ENCODE peak calls at places on chromosome 21, in four cellular contexts. One of them, this sample, is unnamed.
A peak's percentile ranks its signal among the peaks of the same experiment; 100 is the strongest.

GRCh38 chr21:31041295-31042079 is 3.2 kb upstream of the KRTAP19-8 start:
- DNase-seq in AG09309: no peak
- DNase-seq in left lung: no peak
- DNase-seq in neural progenitor cell: no peak
- DNase-seq in this sample: no peak

GRCh38 chr21:14554948-14555347 is 8.8 kb upstream of the SAMSN1 start:
- DNase-seq in AG09309: no peak
- DNase-seq in left lung: no peak
- DNase-seq in neural progenitor cell: no peak
- DNase-seq in this sample: peak; percentile 34

GRCh38 chr21:35145626-35146236 is 96.6 kb upstream of the RUNX1 start:
- DNase-seq in neural progenitor cell: no peak
- DNase-seq in AG09309: no peak
- DNase-seq in left lung: no peak
- DNase-seq in this sample: no peak

GRCh38 chr21:28439852-28440251 is 552.8 kb downstream of the LTN1 start:
- DNase-seq in AG09309: no peak
- DNase-seq in neural progenitor cell: no peak
- DNase-seq in left lung: no peak
- DNase-seq in this sample: peak; percentile 96

GRCh38 chr21:25895565-25896205 is 160.9 kb downstream of the GABPA start:
- DNase-seq in neural progenitor cell: peak; percentile 41
- DNase-seq in AG09309: peak; percentile 4
- DNase-seq in left lung: no peak
- DNase-seq in this sample: peak; percentile 50

GRCh38 chr21:26881504-26882228 is 36.5 kb upstream of the ADAMTS1 start:
- DNase-seq in neural progenitor cell: peak; percentile 17
- DNase-seq in AG09309: no peak
- DNase-seq in left lung: no peak
- DNase-seq in this sample: peak; percentile 57

GRCh38 chr21:46468110-46468774 is 9.6 kb downstream of the DIP2A start:
- DNase-seq in AG09309: no peak
- DNase-seq in left lung: no peak
- DNase-seq in neural progenitor cell: no peak
- DNase-seq in this sample: no peak

GRCh38 chr21:46057111-46057709 is 40.7 kb upstream of the COL6A2 start:
- DNase-seq in AG09309: no peak
- DNase-seq in neural progenitor cell: no peak
- DNase-seq in left lung: peak; percentile 68
- DNase-seq in this sample: no peak

GRCh38 chr21:31161157-31161556 is 122.9 kb upstream of the KRTAP19-8 start:
- DNase-seq in left lung: no peak
- DNase-seq in neural progenitor cell: peak; percentile 63
- DNase-seq in AG09309: no peak
- DNase-seq in this sample: peak; percentile 22

GRCh38 chr21:14453964-14454641 is 71.2 kb upstream of the HSPA13 start:
- DNase-seq in AG09309: no peak
- DNase-seq in neural progenitor cell: peak; percentile 1
- DNase-seq in left lung: no peak
- DNase-seq in this sample: no peak

GRCh38 chr21:34181418-34181817 is 108.0 kb downstream of the MRPS6 start:
- DNase-seq in neural progenitor cell: no peak
- DNase-seq in left lung: no peak
- DNase-seq in AG09309: no peak
- DNase-seq in this sample: no peak

GRCh38 chr21:14989359-14989758 is 75.4 kb downstream of the NRIP1 start:
- DNase-seq in left lung: no peak
- DNase-seq in neural progenitor cell: no peak
- DNase-seq in AG09309: no peak
- DNase-seq in this sample: peak; percentile 68

GRCh38 chr21:25341981-25342380 is 265.3 kb downstream of the MRPL39 start:
- DNase-seq in left lung: no peak
- DNase-seq in AG09309: no peak
- DNase-seq in neural progenitor cell: no peak
- DNase-seq in this sample: no peak

GRCh38 chr21:31142600-31142999 is 104.3 kb upstream of the KRTAP19-8 start:
- DNase-seq in left lung: no peak
- DNase-seq in AG09309: no peak
- DNase-seq in neural progenitor cell: peak; percentile 42
- DNase-seq in this sample: no peak

GRCh38 chr21:46189959-46190490 is 5.8 kb upstream of the SPATC1L start:
- DNase-seq in neural progenitor cell: no peak
- DNase-seq in left lung: peak; percentile 53
- DNase-seq in AG09309: no peak
- DNase-seq in this sample: no peak

GRCh38 chr21:35239811-35240219 is 190.7 kb upstream of the RUNX1 start:
- DNase-seq in left lung: no peak
- DNase-seq in neural progenitor cell: peak; percentile 41
- DNase-seq in AG09309: no peak
- DNase-seq in this sample: peak; percentile 59

GRCh38 chr21:26506951-26507350 is 66.1 kb downstream of the CYYR1 start:
- DNase-seq in AG09309: peak; percentile 38
- DNase-seq in left lung: no peak
- DNase-seq in neural progenitor cell: no peak
- DNase-seq in this sample: peak; percentile 45

GRCh38 chr21:28805885-28806284 is 186.8 kb downstream of the LTN1 start:
- DNase-seq in neural progenitor cell: no peak
- DNase-seq in AG09309: peak; percentile 70
- DNase-seq in left lung: no peak
- DNase-seq in this sample: peak; percentile 97

GRCh38 chr21:33893917-33894316 is 21.7 kb downstream of the ATP5PO start:
- DNase-seq in neural progenitor cell: peak; percentile 56
- DNase-seq in AG09309: no peak
- DNase-seq in left lung: no peak
- DNase-seq in this sample: no peak

GRCh38 chr21:27079807-27080206 is 112.9 kb upstream of the ADAMTS5 start:
- DNase-seq in neural progenitor cell: no peak
- DNase-seq in AG09309: no peak
- DNase-seq in left lung: no peak
- DNase-seq in this sample: peak; percentile 25

GRCh38 chr21:35226960-35227741 is 178.0 kb upstream of the RUNX1 start:
- DNase-seq in AG09309: no peak
- DNase-seq in left lung: no peak
- DNase-seq in neural progenitor cell: no peak
- DNase-seq in this sample: no peak

GRCh38 chr21:42425603-42425985 is 21.9 kb downstream of the UBASH3A start:
- DNase-seq in AG09309: no peak
- DNase-seq in left lung: no peak
- DNase-seq in neural progenitor cell: no peak
- DNase-seq in this sample: no peak

GRCh38 chr21:46379691-46380090 is 55.7 kb downstream of the PCNT start:
- DNase-seq in neural progenitor cell: no peak
- DNase-seq in AG09309: no peak
- DNase-seq in left lung: peak; percentile 27
- DNase-seq in this sample: no peak

GRCh38 chr21:14260459-14260764 is 44.5 kb downstream of the RBM11 start:
- DNase-seq in neural progenitor cell: no peak
- DNase-seq in left lung: no peak
- DNase-seq in AG09309: no peak
- DNase-seq in this sample: no peak

GRCh38 chr21:21195417-21195816 is 197.2 kb downstream of the NCAM2 start:
- DNase-seq in AG09309: no peak
- DNase-seq in neural progenitor cell: no peak
- DNase-seq in left lung: no peak
- DNase-seq in this sample: no peak

DNA sequence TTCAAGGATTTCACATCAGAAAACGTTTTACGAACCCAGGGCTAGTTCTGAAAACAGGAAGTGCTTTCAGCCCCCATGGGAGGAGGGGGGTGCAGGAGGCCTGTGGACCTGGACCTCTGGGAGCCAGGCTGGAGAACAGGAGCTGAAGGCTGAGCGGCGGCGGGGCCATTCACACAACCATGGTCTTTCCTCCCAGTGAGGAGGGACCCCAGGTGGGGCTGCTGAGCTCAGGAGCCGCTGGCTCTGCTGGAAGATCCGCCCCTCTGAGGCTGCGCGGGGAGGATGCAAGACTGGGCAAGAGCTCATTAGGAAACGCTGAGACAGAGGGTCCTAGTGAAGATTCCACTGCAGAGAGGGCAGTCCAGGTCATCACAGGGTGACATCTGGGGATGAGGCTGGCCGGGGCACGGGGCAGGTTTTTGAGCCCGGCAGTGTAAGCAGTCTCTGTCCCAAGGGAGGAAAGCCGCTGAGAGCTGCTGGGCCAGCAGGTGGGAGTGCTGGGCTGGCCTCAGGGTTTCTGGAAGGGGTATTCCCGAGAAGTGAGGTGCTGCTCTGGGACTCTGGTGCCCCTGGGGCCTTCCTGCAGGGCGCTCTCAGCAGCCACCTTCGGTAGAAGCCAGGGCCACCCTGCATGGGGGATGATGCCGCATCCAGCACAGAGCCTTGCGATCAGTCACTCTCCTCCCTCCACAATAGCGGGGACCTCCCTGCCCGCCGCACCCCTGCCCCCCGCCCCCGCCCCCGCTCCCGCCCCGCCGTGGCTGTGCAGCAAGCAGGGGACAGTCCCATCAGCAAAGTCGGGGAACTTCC is 7.5 kb downstream of the MX2 start:
- DNase-seq in left lung: no peak
- DNase-seq in neural progenitor cell: peak; percentile 82
- DNase-seq in AG09309: no peak
- DNase-seq in this sample: peak; percentile 31
- TF ChIP-seq CTCF in left lung: no peak
- TF ChIP-seq CTCF in neural progenitor cell: no peak
- TF ChIP-seq CTCF in AG09309: no peak
- TF ChIP-seq CTCF in this sample: peak; percentile 14

GRCh38 chr21:32612999-32613337 is 791 bp upstream of the CFAP298 start:
- DNase-seq in AG09309: no peak
- DNase-seq in left lung: no peak
- DNase-seq in neural progenitor cell: no peak
- DNase-seq in this sample: no peak
- H3K4me3 ChIP-seq in AG09309: peak overlapping the region; percentile 87
- H3K4me3 ChIP-seq in left lung: peak overlapping the region; percentile 74
- H3K4me3 ChIP-seq in neural progenitor cell: peak overlapping the region; percentile 77
- H3K4me3 ChIP-seq in this sample: peak overlapping the region; percentile 94

DNA sequence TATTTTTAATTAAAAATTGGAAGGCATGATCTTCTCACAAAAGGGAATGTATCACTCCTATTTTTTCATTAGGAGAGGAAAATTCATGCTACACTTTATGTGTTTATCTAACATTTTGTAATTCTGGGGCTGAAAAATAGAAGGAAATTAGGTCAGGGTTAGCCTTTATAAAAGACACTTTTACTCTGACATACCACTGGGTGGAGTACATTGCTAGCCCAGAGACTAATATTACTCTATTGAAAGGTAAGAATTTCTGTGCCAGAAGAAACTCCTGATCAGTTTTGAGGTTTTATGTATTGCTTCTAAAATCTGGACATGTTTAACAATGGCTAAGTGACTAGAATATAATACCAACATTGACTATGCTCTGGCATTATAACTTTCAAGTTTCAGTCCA is 724.6 kb downstream of the USP25 start:
- DNase-seq in AG09309: no peak
- DNase-seq in neural progenitor cell: no peak
- DNase-seq in left lung: no peak
- DNase-seq in this sample: peak; percentile 37
- TF ChIP-seq CTCF in AG09309: peak; percentile 43
- TF ChIP-seq CTCF in neural progenitor cell: peak; percentile 26
- TF ChIP-seq CTCF in left lung: no peak
- TF ChIP-seq CTCF in this sample: peak; percentile 50

DNA sequence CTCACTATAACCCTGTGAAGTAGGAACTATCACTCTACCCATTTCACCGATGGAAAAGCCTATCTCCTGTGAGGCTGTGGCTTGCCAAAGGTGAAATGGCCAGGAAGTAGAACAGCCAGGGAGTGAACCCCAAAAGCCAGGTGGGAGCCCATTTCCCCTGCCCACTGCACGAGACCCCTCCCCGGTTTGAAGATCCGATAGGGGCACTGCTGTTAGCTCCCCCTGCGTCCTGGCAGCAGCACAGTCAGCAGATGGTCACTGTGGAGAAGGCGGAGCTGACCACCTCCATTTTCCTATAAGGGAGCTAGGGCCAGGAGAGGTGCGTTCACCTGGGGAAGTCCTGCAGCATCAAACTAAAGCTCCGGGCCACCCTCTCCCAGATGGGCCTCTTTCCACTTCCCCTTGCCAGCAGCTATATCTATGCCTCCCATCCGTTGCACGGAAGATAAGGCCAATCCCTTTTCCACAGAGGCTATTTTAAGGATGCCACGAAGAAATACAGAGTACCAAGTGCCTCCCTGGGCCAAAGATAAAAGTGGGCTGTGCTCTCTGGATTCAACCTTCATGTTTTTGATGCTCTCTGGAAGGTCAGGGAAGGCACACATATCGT is 7.8 kb downstream of the ERG start:
- DNase-seq in left lung: no peak
- DNase-seq in neural progenitor cell: no peak
- DNase-seq in AG09309: no peak
- DNase-seq in this sample: no peak
- H3K4me3 ChIP-seq in left lung: no peak overlapping the region
- H3K4me3 ChIP-seq in neural progenitor cell: no peak overlapping the region
- H3K4me3 ChIP-seq in AG09309: no peak overlapping the region
- H3K4me3 ChIP-seq in this sample: no peak overlapping the region

GRCh38 chr21:44439211-44439600 is 16.1 kb upstream of the LRRC3 start:
- DNase-seq in neural progenitor cell: no peak
- DNase-seq in left lung: peak; percentile 51
- DNase-seq in AG09309: no peak
- DNase-seq in this sample: no peak
- TF ChIP-seq CTCF in neural progenitor cell: peak; percentile 4
- TF ChIP-seq CTCF in left lung: no peak
- TF ChIP-seq CTCF in AG09309: no peak
- TF ChIP-seq CTCF in this sample: no peak

GRCh38 chr21:39388811-39389155 is 39.9 kb upstream of the HMGN1 start:
- DNase-seq in AG09309: no peak
- DNase-seq in neural progenitor cell: no peak
- DNase-seq in left lung: no peak
- DNase-seq in this sample: no peak
- H3K4me3 ChIP-seq in AG09309: peak overlapping the region; percentile 52
- H3K4me3 ChIP-seq in neural progenitor cell: peak overlapping the region; percentile 51
- H3K4me3 ChIP-seq in left lung: peak overlapping the region; percentile 47
- H3K4me3 ChIP-seq in this sample: peak overlapping the region; percentile 63

DNA sequence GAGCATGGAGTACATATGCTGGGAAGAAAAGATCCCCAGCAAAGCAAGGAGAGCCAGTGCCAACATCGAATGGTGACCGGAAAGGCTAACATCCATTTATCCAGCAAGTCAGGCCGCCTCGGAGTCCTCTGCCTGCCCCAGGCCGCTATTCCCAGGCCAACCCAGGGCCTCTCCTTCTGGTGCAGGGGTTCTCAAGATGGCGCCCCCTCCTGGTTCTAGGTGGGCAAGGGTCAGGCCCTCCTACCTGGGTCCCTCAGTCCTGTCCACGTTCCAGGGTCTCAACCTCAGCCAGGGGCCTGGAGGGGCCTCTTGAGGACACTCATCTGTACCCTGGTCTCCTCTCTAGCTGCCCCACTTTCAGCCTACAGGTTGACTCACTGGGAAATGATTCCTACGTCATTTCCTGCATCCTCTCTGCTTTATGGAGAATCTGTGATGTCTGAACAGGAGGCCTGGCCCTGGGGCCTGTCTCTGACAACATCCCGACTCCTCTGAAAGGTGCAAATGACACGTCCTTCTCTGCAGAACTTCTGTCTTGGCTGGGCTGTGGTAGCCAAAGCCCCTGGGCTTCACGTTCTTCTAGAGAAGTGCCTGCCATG is 145.3 kb downstream of the PSMG1 start:
- DNase-seq in neural progenitor cell: peak; percentile 16
- DNase-seq in AG09309: no peak
- DNase-seq in left lung: no peak
- DNase-seq in this sample: peak; percentile 25
- TF ChIP-seq CTCF in neural progenitor cell: peak; percentile 42
- TF ChIP-seq CTCF in AG09309: peak; percentile 8
- TF ChIP-seq CTCF in left lung: no peak
- TF ChIP-seq CTCF in this sample: no peak